ENCODE peak calls at places on chromosomes 7 and 10, in ten cellular contexts. U is activated T-cell treated with anti-CD3 and anti-CD28 coated beads for 1 hour, O is NCI-H1092 treated with DMSO at 0.1 percent for 48 hours, W is nephron progenitor cell, C is KBM-7, E is AG04450, V is anterior cingulate cortex, N is posterior cingulate gyrus, G is naive B cell, X is GM12865. L is an unnamed sample.

GRCh38 chr10:83706120-83706519 is 433.2 kb upstream of the GHITM start:
- DNase-seq in O (no peak), V (no peak), U (no peak), C (no peak), X (no peak), G (no peak), N (no peak), W (no peak), E (no peak), L (no peak)

GRCh38 chr7:32481176-32481575 is 9.0 kb downstream of the LSM5 start:
- DNase-seq in U (no peak), X (no peak), N (no peak), W (no peak), O (no peak), G (no peak), C (no peak), V (no peak), E (no peak), L (no peak)

GRCh38 chr10:133082685-133083421 is 4.9 kb upstream of the ADGRA1 start:
- DNase-seq in W (no peak), O (no peak), C (no peak), U (no peak), E (no peak), G (no peak), V (no peak), X (no peak), N (no peak), L (no peak)

GRCh38 chr7:123635551-123636359 is 19.9 kb upstream of the LMOD2 start:
- DNase-seq in O (peak), V (no peak), N (no peak), G (no peak), C (peak), W (no peak), E (no peak), U (no peak), X (peak), L (no peak)

GRCh38 chr7:104789780-104790179 is 224.2 kb upstream of the KMT2E start:
- DNase-seq in N (no peak), U (no peak), V (no peak), G (no peak), X (no peak), W (no peak), E (no peak), O (no peak), C (no peak), L (no peak)

GRCh38 chr10:132933308-132934042 is 8.9 kb downstream of the CFAP46 start:
- DNase-seq in O (no peak), N (no peak), X (no peak), C (no peak), W (no peak), U (no peak), E (no peak), V (no peak), G (no peak), L (no peak)

GRCh38 chr7:44990520-44991023 is 9.4 kb upstream of the CCM2 start:
- DNase-seq in N (no peak), V (no peak), C (peak), W (no peak), E (peak), X (no peak), G (no peak), O (no peak), U (no peak), L (no peak)

GRCh38 chr10:52623761-52624160 is 148.8 kb downstream of the MBL2 start:
- DNase-seq in G (no peak), V (no peak), O (no peak), U (no peak), X (no peak), E (no peak), C (no peak), W (no peak), N (no peak), L (no peak)

GRCh38 chr7:98178321-98178720 is 32.9 kb upstream of the BHLHA15 start:
- DNase-seq in O (no peak), X (no peak), U (no peak), W (no peak), C (no peak), E (no peak), V (peak), N (peak), G (no peak), L (no peak)

GRCh38 chr7:74182453-74183090 is 8.4 kb downstream of the EIF4H start:
- DNase-seq in E (no peak), U (no peak), N (no peak), G (no peak), X (no peak), V (no peak), C (no peak), W (no peak), O (no peak), L (no peak)

GRCh38 chr10:42933454-42934340 is 143.2 kb upstream of the RET start:
- DNase-seq in N (no peak), C (no peak), G (no peak), U (peak), V (no peak), E (no peak), X (no peak), O (peak), W (peak), L (no peak)

GRCh38 chr10:15457382-15457781 is 86.3 kb upstream of the FAM171A1 start:
- DNase-seq in X (no peak), O (no peak), U (no peak), E (no peak), V (no peak), W (no peak), C (peak), G (no peak), N (no peak), L (no peak)

GRCh38 chr10:49761789-49762565 is at the start of gene OGDHL:
- DNase-seq in O (peak), W (peak), E (no peak), C (peak), N (peak), V (no peak), U (no peak), G (no peak), X (peak), L (peak)

GRCh38 chr10:20059084-20059835 is 243.0 kb downstream of the PLXDC2 start:
- DNase-seq in E (no peak), O (no peak), N (no peak), X (no peak), V (no peak), U (no peak), G (no peak), C (no peak), W (no peak), L (no peak)